ENCODE peak calls at places on chromosomes 1 and 21, in nine cellular contexts. I, T, H, B, Y, V, F, Z and R are unnamed samples.

GRCh38 chr1:8864713-8865397 is 13.6 kb downstream of the ENO1 start:
- DNase-seq in V (no peak), F (no peak), I (no peak), H (no peak), T (no peak), B (no peak), Z (peak), Y (no peak), R (no peak)

GRCh38 chr21:44455524-44456206 is 355 bp downstream of the LRRC3 start:
- DNase-seq in Y (no peak), F (peak), H (peak), V (no peak), B (peak), Z (peak), T (no peak), I (no peak), R (peak)

GRCh38 chr1:35707253-35708178 is 11.2 kb downstream of the C1orf216 start:
- DNase-seq in Z (no peak), B (peak), V (no peak), F (peak), I (no peak), Y (no peak), T (no peak), H (peak), R (peak)

GRCh38 chr1:100485855-100486258 is 52.1 kb upstream of the GPR88 start:
- DNase-seq in B (no peak), T (no peak), H (no peak), V (no peak), I (no peak), F (no peak), Z (no peak), Y (no peak), R (no peak)

GRCh38 chr1:167420510-167420909 is 97.8 kb downstream of the CD247 start:
- DNase-seq in B (no peak), Z (no peak), H (no peak), F (peak), I (no peak), Y (no peak), T (no peak), V (no peak), R (no peak)

GRCh38 chr1:21847223-21848205 is 35.4 kb downstream of the LDLRAD2 start:
- DNase-seq in Y (no peak), Z (peak), V (no peak), T (no peak), B (no peak), F (no peak), H (no peak), I (no peak), R (no peak)

GRCh38 chr1:38746966-38747600 is 112.5 kb downstream of the RRAGC start:
- DNase-seq in Y (no peak), T (no peak), V (no peak), Z (no peak), F (peak), H (no peak), B (no peak), I (no peak), R (no peak)

GRCh38 chr1:202589190-202589680 is 121.0 kb downstream of the SYT2 start:
- DNase-seq in Z (no peak), V (peak), F (peak), Y (peak), H (no peak), T (peak), B (no peak), I (peak), R (no peak)

GRCh38 chr1:169163059-169163458 is 56.6 kb downstream of the ATP1B1 start:
- DNase-seq in I (no peak), H (peak), T (no peak), V (no peak), Y (no peak), Z (no peak), B (peak), F (no peak), R (no peak)

GRCh38 chr1:48966583-48966982 is 189.9 kb upstream of the BEND5 start:
- DNase-seq in H (no peak), Z (no peak), V (no peak), T (no peak), B (no peak), I (no peak), F (no peak), Y (no peak), R (no peak)

GRCh38 chr1:167442142-167442848 is 76.0 kb downstream of the CD247 start:
- DNase-seq in I (peak), F (peak), V (peak), B (peak), Y (peak), T (peak), Z (peak), H (peak), R (peak)

GRCh38 chr1:10694633-10695627 is 101.5 kb downstream of the CASZ1 start:
- DNase-seq in Y (peak), H (peak), I (peak), V (peak), Z (peak), B (peak), T (no peak), F (peak), R (peak)

GRCh38 chr1:206719169-206719839 is 34.6 kb downstream of the MAPKAPK2 start:
- DNase-seq in V (no peak), I (no peak), Y (no peak), Z (no peak), T (no peak), H (no peak), B (no peak), F (no peak), R (no peak)

GRCh38 chr1:94899756-94900155 is 27.2 kb downstream of the CNN3 start:
- DNase-seq in H (no peak), F (no peak), B (no peak), V (no peak), Z (no peak), I (no peak), Y (no peak), T (no peak), R (no peak)

GRCh38 chr1:74523873-74524480 is 11.6 kb upstream of the LRRC53 start:
- DNase-seq in Z (no peak), B (no peak), I (no peak), F (peak), T (no peak), V (no peak), H (no peak), Y (no peak), R (no peak)

GRCh38 chr1:114215426-114215825 is 61.8 kb upstream of the SYT6 start:
- DNase-seq in T (no peak), B (no peak), Z (no peak), I (no peak), Y (no peak), V (no peak), F (no peak), H (no peak), R (no peak)

GRCh38 chr1:30801826-30802198 is 44.2 kb upstream of the LAPTM5 start:
- DNase-seq in I (no peak), Y (peak), B (peak), F (peak), Z (peak), H (peak), T (no peak), V (peak), R (no peak)

GRCh38 chr1:68346192-68346808 is 103.5 kb downstream of the RPE65 start:
- DNase-seq in B (no peak), T (no peak), F (peak), Y (no peak), V (no peak), H (no peak), I (no peak), Z (no peak), R (no peak)

GRCh38 chr21:43767980-43768867 is 7.9 kb downstream of the CSTB start:
- DNase-seq in V (peak), B (no peak), Z (peak), Y (no peak), H (no peak), F (peak), I (peak), T (peak), R (no peak)

GRCh38 chr1:184648160-184648855 is 106.3 kb downstream of the EDEM3 start:
- DNase-seq in B (no peak), F (no peak), T (no peak), Z (no peak), I (no peak), H (no peak), V (no peak), Y (no peak), R (no peak)

GRCh38 chr1:62307516-62308492 is 11.4 kb downstream of the KANK4 start:
- DNase-seq in F (no peak), H (no peak), T (no peak), I (no peak), Z (no peak), Y (no peak), B (no peak), V (no peak), R (no peak)

GRCh38 chr1:219177363-219177762 is 3.7 kb downstream of the LYPLAL1 start:
- DNase-seq in Y (no peak), T (no peak), Z (no peak), I (no peak), V (no peak), F (no peak), H (no peak), B (no peak), R (no peak)

GRCh38 chr1:193431265-193431977 is 245.0 kb upstream of the B3GALT2 start:
- DNase-seq in B (no peak), V (no peak), Z (no peak), Y (no peak), H (no peak), T (no peak), I (no peak), F (no peak), R (no peak)

GRCh38 chr1:184075040-184076029 is 23.8 kb downstream of the TSEN15 start:
- DNase-seq in F (peak), V (no peak), B (peak), T (peak), Y (no peak), I (no peak), Z (no peak), H (peak), R (no peak)

GRCh38 chr1:117821782-117822447 is 107.5 kb downstream of the GDAP2 start:
- DNase-seq in Z (no peak), T (peak), I (peak), F (peak), H (no peak), V (no peak), Y (no peak), B (no peak), R (no peak)

GRCh38 chr1:5125208-5125607 is 470.8 kb downstream of the AJAP1 start:
- DNase-seq in H (no peak), B (peak), Z (no peak), T (no peak), V (no peak), Y (no peak), F (no peak), I (no peak), R (no peak)

GRCh38 chr1:231446138-231446537 is 24.1 kb upstream of the EGLN1 start:
- DNase-seq in F (no peak), I (no peak), B (no peak), V (no peak), Y (no peak), H (no peak), T (no peak), Z (no peak), R (no peak)

GRCh38 chr1:233490488-233490887 is 123.4 kb upstream of the KCNK1 start:
- DNase-seq in Y (no peak), Z (no peak), H (no peak), T (no peak), B (no peak), I (no peak), V (no peak), F (no peak), R (no peak)

GRCh38 chr1:181318022-181318857 is 165.1 kb upstream of the CACNA1E start:
- DNase-seq in B (peak), Z (no peak), F (peak), Y (no peak), V (no peak), H (no peak), T (no peak), I (no peak), R (no peak)
- TF ChIP-seq CTCF in B (no peak), Z (no peak), F (no peak), Y (no peak), V (no peak), H (no peak), T (no peak), I (no peak), R (no peak)

GRCh38 chr1:229448845-229449244 is 15.0 kb upstream of the ACTA1 start:
- DNase-seq in V (no peak), H (no peak), F (no peak), Z (no peak), Y (no peak), I (no peak), T (no peak), B (no peak), R (no peak)

GRCh38 chr1:229457436-229457835 is 23.5 kb upstream of the ACTA1 start:
- DNase-seq in H (no peak), V (no peak), I (no peak), F (no peak), B (no peak), Y (no peak), T (no peak), Z (no peak), R (no peak)

GRCh38 chr1:229454056-229454455 is 20.2 kb upstream of the ACTA1 start:
- DNase-seq in V (no peak), H (no peak), I (no peak), T (no peak), B (no peak), F (peak), Z (no peak), Y (no peak), R (no peak)

GRCh38 chr1:229456016-229456415 is 22.1 kb upstream of the ACTA1 start:
- DNase-seq in I (no peak), V (no peak), T (no peak), B (no peak), Y (no peak), Z (no peak), F (no peak), H (no peak), R (no peak)

DNA sequence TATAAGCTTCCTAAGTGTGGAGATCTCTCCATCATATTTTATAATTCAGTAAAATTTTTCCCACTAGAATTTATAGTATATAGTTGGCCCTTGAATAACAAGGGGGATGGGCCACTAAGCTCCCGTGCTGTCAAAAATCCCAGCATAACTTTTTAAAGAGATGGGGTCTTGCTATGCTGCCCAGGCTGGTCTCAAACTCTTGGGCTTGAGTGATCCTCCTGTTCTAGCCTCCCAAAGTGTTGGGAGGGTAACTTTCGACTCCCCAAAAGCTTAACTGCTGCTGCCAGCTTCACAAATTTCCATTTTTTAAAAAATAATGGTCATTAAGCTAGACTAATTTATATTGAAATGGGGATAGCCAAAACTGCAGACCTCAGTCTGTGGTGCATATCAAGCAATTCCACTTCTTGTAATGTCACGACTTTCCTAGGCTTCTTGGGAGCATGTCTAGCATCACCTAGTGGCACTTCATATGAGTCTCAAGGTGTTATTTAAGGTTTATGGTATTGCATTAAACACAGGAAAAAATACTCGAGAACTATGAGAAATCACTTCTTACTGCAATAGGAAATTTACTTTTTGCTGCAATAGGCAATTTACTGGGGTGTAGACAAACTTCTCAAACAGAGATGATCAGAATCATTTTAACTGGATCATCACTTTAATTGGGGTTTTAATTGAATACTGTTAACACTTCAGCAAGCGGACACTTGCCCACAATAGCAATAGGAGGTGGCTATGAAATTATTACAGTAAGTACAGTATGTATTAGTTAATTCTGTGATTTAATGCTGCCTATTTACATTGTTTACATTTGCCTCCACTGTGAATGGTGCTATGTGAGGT is 19.3 kb upstream of the ACTA1 start:
- DNase-seq in F (peak), Y (no peak), Z (no peak), T (no peak), V (no peak), B (no peak), I (no peak), H (no peak), R (no peak)
- TF ChIP-seq CTCF in F (peak), Y (peak), Z (peak), T (peak), V (peak), B (peak), I (peak), H (peak), R (peak)

GRCh38 chr1:214549604-214550338 is 1.6 kb downstream of the PTPN14 start:
- DNase-seq in I (no peak), H (no peak), B (no peak), F (peak), Y (no peak), V (no peak), Z (no peak), T (no peak), R (peak)
- TF ChIP-seq CTCF in I (peak), H (no peak), B (no peak), F (no peak), Y (peak), V (no peak), Z (no peak), T (peak), R (no peak)

GRCh38 chr1:19113362-19114092 is 96.5 kb downstream of the UBR4 start:
- DNase-seq in H (no peak), T (no peak), B (peak), Y (no peak), I (no peak), V (no peak), Z (no peak), F (peak), R (no peak)
- TF ChIP-seq CTCF in H (peak), T (peak), B (peak), Y (peak), I (peak), V (peak), Z (no peak), F (no peak), R (peak)